ENCODE peak calls at places on chromosomes 7 and 10, in nine cellular contexts. G, P, W, T, K, I, N, C and F are unnamed samples.

GRCh38 chr10:58393317-58393716 is 8.1 kb downstream of the TFAM start:
- DNase-seq in G (no peak), N (no peak), C (peak), T (no peak), K (no peak), W (no peak), P (no peak), I (no peak), F (no peak)

GRCh38 chr7:23299770-23300300 is 696 bp downstream of the MALSU1 start:
- DNase-seq in T (no peak), C (peak), K (no peak), G (no peak), W (no peak), P (no peak), I (no peak), N (no peak), F (no peak)

GRCh38 chr7:84083846-84084245 is 110.7 kb downstream of the SEMA3A start:
- DNase-seq in W (no peak), G (no peak), P (no peak), K (no peak), I (no peak), T (no peak), C (no peak), N (no peak), F (no peak)

GRCh38 chr10:114685456-114685855 is 27.4 kb upstream of the ABLIM1 start:
- DNase-seq in G (no peak), P (no peak), K (no peak), I (no peak), T (no peak), W (no peak), C (peak), N (no peak), F (no peak)

GRCh38 chr7:47375121-47375551 is 206.8 kb downstream of the TNS3 start:
- DNase-seq in T (no peak), I (no peak), C (no peak), W (no peak), N (no peak), P (no peak), G (no peak), K (no peak), F (no peak)

GRCh38 chr10:71009031-71009605 is 120.8 kb upstream of the PCBD1 start:
- DNase-seq in P (no peak), C (peak), G (no peak), I (no peak), N (no peak), W (no peak), K (no peak), T (no peak), F (no peak)

GRCh38 chr7:40800771-40801170 is 666.0 kb downstream of the SUGCT start:
- DNase-seq in P (no peak), I (no peak), C (no peak), N (no peak), K (no peak), T (no peak), G (peak), W (no peak), F (no peak)

GRCh38 chr10:59557642-59558041 is 152.0 kb downstream of the SLC16A9 start:
- DNase-seq in K (no peak), T (no peak), P (no peak), G (no peak), I (no peak), W (no peak), N (no peak), C (no peak), F (no peak)

GRCh38 chr10:101781984-101782810 is 1.0 kb downstream of the NPM3 start:
- DNase-seq in I (no peak), K (no peak), T (no peak), P (no peak), W (no peak), N (no peak), C (no peak), G (no peak), F (no peak)

GRCh38 chr7:139620676-139621344 is 97.3 kb downstream of the CLEC2L start:
- DNase-seq in W (peak), P (no peak), G (peak), T (peak), K (no peak), N (no peak), I (no peak), C (peak), F (no peak)

GRCh38 chr10:63738410-63738809 is 217.2 kb downstream of the REEP3 start:
- DNase-seq in C (no peak), P (peak), K (peak), W (no peak), I (no peak), G (peak), N (no peak), T (no peak), F (no peak)

GRCh38 chr7:2109936-2110585 is 122.7 kb downstream of the MAD1L1 start:
- DNase-seq in P (no peak), C (peak), G (peak), I (no peak), T (no peak), N (no peak), W (no peak), K (peak), F (no peak)

GRCh38 chr7:42319631-42320030 is 82.6 kb upstream of the GLI3 start:
- DNase-seq in W (no peak), G (no peak), P (no peak), C (no peak), K (no peak), N (no peak), I (no peak), T (no peak), F (no peak)

GRCh38 chr10:31320179-31320597 is 1.2 kb downstream of the ZEB1 start:
- DNase-seq in G (peak), K (no peak), T (no peak), N (peak), P (peak), W (peak), I (no peak), C (peak), F (peak)

GRCh38 chr10:124680675-124681074 is 63.5 kb downstream of the FAM53B start:
- DNase-seq in G (peak), K (no peak), I (no peak), P (peak), N (no peak), C (peak), W (no peak), T (no peak), F (no peak)

GRCh38 chr10:5582736-5583135 is 58.0 kb downstream of the CALML3 start:
- DNase-seq in N (no peak), C (no peak), K (no peak), G (no peak), W (no peak), I (no peak), T (no peak), P (no peak), F (no peak)

GRCh38 chr10:48279081-48279751 is 4.7 kb upstream of the FRMPD2 start:
- DNase-seq in P (no peak), I (no peak), N (no peak), C (no peak), W (no peak), K (no peak), T (no peak), G (no peak), F (no peak)

GRCh38 chr7:31875424-31875823 is 188.4 kb downstream of the PPP1R17 start:
- DNase-seq in C (peak), N (no peak), K (peak), P (no peak), I (no peak), G (no peak), T (no peak), W (no peak), F (peak)

GRCh38 chr10:48579251-48579960 is 25.5 kb downstream of the ARHGAP22 start:
- DNase-seq in N (no peak), G (no peak), K (no peak), C (no peak), W (no peak), T (no peak), P (no peak), I (no peak), F (no peak)

GRCh38 chr10:89837173-89838001 is 136.0 kb downstream of the KIF20B start:
- DNase-seq in W (peak), P (peak), N (no peak), G (no peak), C (peak), T (no peak), I (peak), K (no peak), F (no peak)

GRCh38 chr10:124347956-124348355 is 70.8 kb downstream of the OAT start:
- DNase-seq in G (no peak), T (no peak), I (no peak), K (no peak), W (no peak), C (peak), N (no peak), P (no peak), F (no peak)

GRCh38 chr10:25744574-25744973 is 189.5 kb upstream of the MYO3A start:
- DNase-seq in N (no peak), T (no peak), I (no peak), W (no peak), C (no peak), K (no peak), P (no peak), G (no peak), F (no peak)

GRCh38 chr10:102429468-102429867 is 2.9 kb downstream of the CUEDC2 start:
- DNase-seq in G (no peak), I (no peak), P (no peak), N (no peak), T (no peak), W (no peak), K (no peak), C (no peak), F (no peak)

GRCh38 chr7:24038993-24039392 is 245.0 kb upstream of the NPY start:
- DNase-seq in N (no peak), I (no peak), C (no peak), P (no peak), K (no peak), T (no peak), W (no peak), G (no peak), F (no peak)

GRCh38 chr7:101160917-101161316 is 4.5 kb downstream of the VGF start:
- DNase-seq in K (no peak), P (no peak), N (no peak), W (no peak), T (no peak), I (no peak), G (no peak), C (no peak), F (no peak)

GRCh38 chr10:119120413-119120867 is 16.5 kb downstream of the DENND10 start:
- DNase-seq in W (no peak), G (no peak), N (no peak), T (no peak), I (no peak), P (no peak), K (no peak), C (no peak), F (no peak)